ENCODE peak calls at places on chromosomes 4 and X, in seven cellular contexts. A is right lobe of liver; G is ovary; L is astrocyte of the cerebellum; T is CD8-positive, alpha-beta T cell; E is H9; P is foreskin fibroblast. W is an unnamed sample.

GRCh38 chrX:153700376-153700945 is 12.7 kb downstream of the SLC6A8 start:
- DNase-seq in A (no peak), L (no peak), E (no peak), P (no peak), T (no peak), G (no peak), W (no peak)

GRCh38 chr4:83221897-83222441 is 62.6 kb downstream of the COQ2 start:
- DNase-seq in G (no peak), L (no peak), A (no peak), T (no peak), P (no peak), E (no peak), W (no peak)

GRCh38 chr4:77073981-77074865 is 1.6 kb downstream of the CCNI start:
- DNase-seq in G (no peak), P (no peak), T (no peak), A (no peak), E (no peak), L (no peak), W (no peak)

GRCh38 chr4:42331914-42332368 is 65.3 kb upstream of the SHISA3 start:
- DNase-seq in P (no peak), G (no peak), L (no peak), E (no peak), A (no peak), T (no peak), W (no peak)

GRCh38 chr4:95091272-95091671 is 333.5 kb downstream of the BMPR1B start:
- DNase-seq in E (no peak), A (no peak), T (no peak), G (peak; percentile 21), L (peak; percentile 46), P (peak; percentile 10), W (no peak)

GRCh38 chr4:2907226-2907625 is 56.0 kb downstream of the NOP14 start:
- DNase-seq in E (no peak), L (no peak), T (no peak), P (no peak), A (no peak), G (no peak), W (no peak)

GRCh38 chr4:103424853-103425252 is 226.7 kb upstream of the CENPE start:
- DNase-seq in A (peak; percentile 79), L (no peak), P (peak; percentile 0), T (no peak), E (no peak), G (no peak), W (no peak)

GRCh38 chr4:20283039-20283438 is 31.3 kb downstream of the SLIT2 start:
- DNase-seq in E (peak; percentile 84), L (no peak), A (no peak), P (no peak), G (no peak), T (no peak), W (no peak)

GRCh38 chrX:25523574-25523973 is 507.8 kb upstream of the ARX start:
- DNase-seq in E (peak; percentile 45), L (peak; percentile 13), P (peak; percentile 52), T (no peak), G (no peak), A (no peak), W (peak; percentile 40)

GRCh38 chrX:19593684-19594083 is 78.4 kb upstream of the MAP3K15 start:
- DNase-seq in E (no peak), T (no peak), L (peak; percentile 35), A (no peak), G (peak; percentile 28), P (peak; percentile 66), W (no peak)

GRCh38 chrX:136086521-136086920 is 60.8 kb upstream of the FHL1 start:
- DNase-seq in T (no peak), P (peak; percentile 16), L (peak; percentile 24), E (no peak), A (no peak), G (no peak), W (no peak)

GRCh38 chrX:66074920-66075879 is 35.3 kb upstream of the VSIG4 start:
- DNase-seq in L (no peak), T (peak; percentile 64), E (no peak), G (no peak), P (no peak), A (no peak), W (no peak)

GRCh38 chr4:169102011-169102410 is 92.0 kb upstream of the CBR4 start:
- DNase-seq in E (no peak), T (no peak), G (no peak), A (no peak), L (peak; percentile 46), P (no peak), W (no peak)

GRCh38 chr4:6498511-6499240 is 26.3 kb upstream of the PPP2R2C start:
- DNase-seq in A (no peak), P (no peak), G (no peak), E (no peak), L (no peak), T (no peak), W (no peak)

GRCh38 chrX:781216-782211 is 150.9 kb downstream of the SHOX start:
- DNase-seq in P (no peak), T (no peak), A (peak; percentile 15), G (no peak), E (no peak), L (no peak), W (no peak)

GRCh38 chr4:98447648-98448047 is 186.5 kb downstream of the RAP1GDS1 start:
- DNase-seq in T (no peak), E (no peak), G (no peak), A (no peak), L (no peak), P (no peak), W (no peak)

GRCh38 chrX:46178763-46179162 is 366.5 kb downstream of the ZNF674 start:
- DNase-seq in G (no peak), T (no peak), P (no peak), A (no peak), L (no peak), E (no peak), W (no peak)

GRCh38 chr4:94577136-94577535 is 125.4 kb downstream of the PDLIM5 start:
- DNase-seq in A (no peak), P (peak; percentile 54), E (peak; percentile 55), G (peak; percentile 70), L (peak; percentile 85), T (no peak), W (no peak)

GRCh38 chr4:120801171-120801758 is 121.3 kb downstream of the PRDM5 start:
- DNase-seq in E (no peak), T (no peak), G (no peak), P (peak; percentile 59), A (no peak), L (peak; percentile 9), W (no peak)

GRCh38 chrX:138845791-138846190 is 134.3 kb upstream of the FGF13 start:
- DNase-seq in P (no peak), T (no peak), L (no peak), A (no peak), E (no peak), G (no peak), W (no peak)

GRCh38 chrX:114267127-114267526 is 316.8 kb upstream of the HTR2C start:
- DNase-seq in E (no peak), G (no peak), A (no peak), T (no peak), L (no peak), P (no peak), W (no peak)

GRCh38 chrX:70132244-70132643 is 1.0 kb upstream of the IGBP1 start:
- DNase-seq in P (no peak), E (no peak), G (no peak), L (no peak), T (no peak), A (no peak), W (no peak)

GRCh38 chrX:38166478-38167083 is 54.1 kb downstream of the SRPX start:
- DNase-seq in P (peak; percentile 39), T (no peak), L (no peak), G (no peak), E (no peak), A (no peak), W (no peak)

GRCh38 chrX:133633162-133633561 is 217.9 kb upstream of the GPC4 start:
- DNase-seq in L (no peak), A (no peak), E (no peak), T (no peak), P (peak; percentile 43), G (no peak), W (no peak)

GRCh38 chr4:113356452-113356851 is 307.0 kb downstream of the ANK2 start:
- DNase-seq in G (no peak), P (no peak), T (no peak), E (no peak), A (no peak), L (no peak), W (no peak)

GRCh38 chr4:113355550-113356371 is 306.3 kb downstream of the ANK2 start:
- DNase-seq in P (peak; percentile 63), E (no peak), A (no peak), G (no peak), T (peak; percentile 72), L (peak; percentile 84), W (no peak)

GRCh38 chr4:113358784-113359183 is 309.3 kb downstream of the ANK2 start:
- DNase-seq in G (no peak), P (peak; percentile 27), L (no peak), E (no peak), T (no peak), A (no peak), W (no peak)
- TF ChIP-seq CTCF in G (no peak), P (no peak), L (no peak), E (peak; percentile 40), T (no peak), A (no peak), W (no peak)

DNA sequence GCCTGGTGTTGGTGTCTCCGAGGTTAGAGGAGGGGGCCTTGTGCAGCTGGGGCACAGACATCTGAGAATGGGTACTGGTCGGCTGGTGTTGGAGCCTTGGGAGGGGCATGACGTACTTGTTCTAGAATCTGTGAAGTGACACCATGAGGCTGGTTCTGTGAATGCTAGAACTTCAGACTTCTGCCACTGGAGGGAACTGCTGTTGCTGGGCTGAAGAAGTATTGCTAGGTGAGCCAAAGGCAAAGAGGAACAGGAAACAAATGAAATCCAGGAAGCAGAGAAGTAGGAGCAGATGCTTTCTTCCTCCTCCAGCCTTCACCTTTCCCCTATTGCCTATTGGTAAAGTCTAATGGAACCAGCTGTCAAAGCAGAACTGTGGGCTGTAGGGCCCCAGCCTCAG is 120.9 kb upstream of the DDIT4L start:
- DNase-seq in E (peak; percentile 39), L (no peak), A (no peak), G (no peak), T (no peak), P (peak; percentile 27), W (peak; percentile 6)
- TF ChIP-seq CTCF in E (peak; percentile 43), L (peak; percentile 22), A (no peak), G (no peak), T (no peak), P (no peak), W (no peak)

DNA sequence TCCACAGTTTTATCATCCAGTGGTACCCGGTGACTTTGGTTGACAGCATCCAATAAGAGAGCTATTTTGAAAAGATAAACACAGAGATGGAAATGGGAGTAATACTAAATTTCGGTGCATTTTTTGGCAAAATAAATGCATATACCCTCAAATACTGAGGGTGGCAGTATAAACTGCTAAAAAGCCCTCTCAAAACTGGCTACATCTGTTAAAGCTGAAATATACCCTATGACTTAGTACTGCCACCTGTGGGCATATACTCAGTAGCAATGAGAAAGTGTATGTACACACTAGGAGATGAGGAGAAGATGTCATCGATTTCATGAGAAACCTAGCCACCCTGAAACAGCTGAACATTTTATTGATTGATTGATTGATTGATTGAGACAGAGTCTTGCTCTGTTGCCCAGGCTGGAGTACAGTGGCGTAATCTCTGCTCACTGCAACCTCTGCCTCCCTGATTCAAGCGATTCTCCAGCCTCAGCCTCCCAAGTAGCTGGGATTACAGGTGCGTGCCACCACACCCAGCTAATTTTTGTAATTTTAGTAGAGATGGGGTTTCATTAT is 12.2 kb upstream of the TMEM128 start:
- DNase-seq in G (no peak), A (peak; percentile 16), T (no peak), E (no peak), P (peak; percentile 71), L (peak; percentile 22), W (no peak)
- TF ChIP-seq CTCF in G (peak; percentile 26), A (peak; percentile 59), T (peak; percentile 86), E (peak; percentile 44), P (peak; percentile 38), L (peak; percentile 38), W (no peak)

GRCh38 chr4:15144249-15144966 is 142.1 kb downstream of the CPEB2 start:
- DNase-seq in E (no peak), L (no peak), P (peak; percentile 33), G (no peak), A (no peak), T (no peak), W (no peak)
- TF ChIP-seq CTCF in E (no peak), L (peak; percentile 8), P (no peak), G (no peak), A (peak; percentile 32), T (no peak), W (no peak)

W was measured in endothelial cell.